ENCODE peak calls at places on chromosome 13, in six cellular contexts. C is mammary epithelial cell, J is fibroblast of lung, Y is astrocyte, M is SK-N-SH, A is GM23248. T is an unnamed sample.

GRCh38 chr13:94601446-94602431 is at the start of gene GPR180:
- DNase-seq in M (peak), Y (peak), C (peak), J (peak), A (peak), T (peak)

GRCh38 chr13:32581177-32581786 is 5.0 kb upstream of the PDS5B start:
- DNase-seq in A (peak), Y (peak), C (no peak), M (no peak), J (peak), T (no peak)

GRCh38 chr13:106263801-106264200 is 271.7 kb downstream of the EFNB2 start:
- DNase-seq in A (no peak), M (no peak), Y (peak), J (peak), C (no peak), T (no peak)

GRCh38 chr13:110132178-110132975 is 174.6 kb downstream of the COL4A1 start:
- DNase-seq in C (no peak), M (peak), J (peak), Y (no peak), A (peak), T (no peak)

GRCh38 chr13:89925107-89925506 is 1422.4 kb upstream of the MIR17HG start:
- DNase-seq in C (peak), Y (peak), J (peak), M (peak), A (peak), T (no peak)

GRCh38 chr13:65600702-65601101 is 1629.4 kb downstream of the PCDH9 start:
- DNase-seq in Y (peak), J (peak), A (peak), M (no peak), C (no peak), T (no peak)

GRCh38 chr13:91142572-91142971 is 204.9 kb upstream of the MIR17HG start:
- DNase-seq in M (no peak), Y (peak), J (peak), A (peak), C (peak), T (no peak)

GRCh38 chr13:39602614-39603366 is at the start of gene LHFPL6:
- DNase-seq in C (peak), M (peak), J (peak), A (peak), Y (peak), T (peak)

GRCh38 chr13:19089315-19089714 is 92.3 kb downstream of the TUBA3C start:
- DNase-seq in C (no peak), J (no peak), M (peak), A (no peak), Y (no peak), T (no peak)

GRCh38 chr13:74062933-74063332 is 71.3 kb downstream of the KLF12 start:
- DNase-seq in M (no peak), A (peak), C (no peak), Y (peak), J (peak), T (peak)

GRCh38 chr13:74066937-74067336 is 67.3 kb downstream of the KLF12 start:
- DNase-seq in M (no peak), A (no peak), Y (peak), C (no peak), J (peak), T (no peak)

GRCh38 chr13:74061939-74062595 is 72.1 kb downstream of the KLF12 start:
- DNase-seq in C (no peak), J (peak), A (peak), Y (peak), M (peak), T (no peak)

GRCh38 chr13:74064805-74065204 is 69.4 kb downstream of the KLF12 start:
- DNase-seq in M (no peak), C (no peak), A (no peak), J (peak), Y (no peak), T (no peak)

DNA sequence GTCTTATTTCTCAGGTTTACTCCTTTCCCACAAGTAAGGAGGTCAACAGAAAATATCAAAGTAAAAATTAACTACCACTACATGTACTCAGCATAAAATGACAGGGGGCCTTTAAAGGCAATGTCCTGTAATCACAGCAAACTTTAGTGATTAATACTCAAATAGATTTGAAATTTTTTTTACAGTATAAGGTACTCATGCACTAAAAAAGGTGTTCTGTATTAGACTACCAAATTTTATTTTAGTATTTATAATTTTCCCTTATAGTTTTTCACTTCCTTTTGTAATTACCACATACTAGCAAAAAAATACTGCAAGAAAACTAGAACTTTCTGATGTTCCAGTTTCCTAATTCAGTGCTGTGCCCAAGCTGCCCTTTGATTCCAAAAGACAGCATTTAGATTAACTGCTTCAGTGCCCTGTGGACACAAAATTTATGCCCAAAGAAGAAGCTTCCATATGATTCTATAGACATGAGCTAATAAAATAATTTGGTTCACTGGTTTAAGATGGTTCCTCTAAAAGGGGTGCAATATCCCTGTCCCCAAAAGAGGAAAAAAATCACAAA is 70.6 kb downstream of the KLF12 start:
- DNase-seq in A (no peak), J (no peak), Y (no peak), C (no peak), M (no peak), T (no peak)
- H3K9ac ChIP-seq in A (peak), J (no peak), Y (peak), C (no peak), M (no peak), T (no peak)

GRCh38 chr13:99086149-99086868 is 108.4 kb upstream of the DOCK9 start:
- DNase-seq in A (peak), C (peak), M (peak), Y (peak), J (peak), T (peak)
- H3K9ac ChIP-seq in A (peak), C (peak), M (peak), Y (peak), J (peak), T (no peak)

DNA sequence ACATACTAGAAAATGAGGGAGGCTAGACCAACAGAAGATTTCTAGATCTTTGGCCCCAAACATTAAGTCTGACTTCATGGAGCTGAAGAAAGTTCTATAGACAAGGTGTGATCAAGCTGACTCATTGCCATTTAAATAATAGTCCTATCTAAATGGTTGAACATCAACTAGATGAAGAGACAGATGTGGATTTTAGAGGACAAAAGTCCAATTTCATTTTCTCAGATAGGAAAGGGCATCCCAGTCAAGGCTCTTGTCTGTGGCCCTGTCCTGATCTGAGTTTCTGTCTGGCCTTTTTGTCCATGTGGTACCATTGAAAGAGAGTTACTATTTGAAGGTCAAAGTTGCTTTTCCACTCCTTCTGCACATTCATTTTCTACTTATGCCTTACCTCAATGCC is 74.6 kb downstream of the MBNL2 start:
- DNase-seq in Y (no peak), C (no peak), M (no peak), A (no peak), J (no peak), T (no peak)
- H3K9ac ChIP-seq in Y (peak), C (peak), M (peak), A (no peak), J (no peak), T (no peak)

GRCh38 chr13:42417624-42418023 is 145.7 kb downstream of the AKAP11 start:
- DNase-seq in M (no peak), J (no peak), A (no peak), C (no peak), Y (no peak), T (no peak)
- H3K9ac ChIP-seq in M (no peak), J (no peak), A (no peak), C (no peak), Y (no peak), T (no peak)

GRCh38 chr13:30736921-30737320 is 1.6 kb downstream of the ALOX5AP start:
- DNase-seq in Y (no peak), A (no peak), C (no peak), J (no peak), M (no peak), T (no peak)
- H3K9ac ChIP-seq in Y (no peak), A (no peak), C (no peak), J (no peak), M (no peak), T (no peak)

GRCh38 chr13:74886496-74886895 is 595.5 kb downstream of the TBC1D4 start:
- DNase-seq in C (peak), A (peak), J (peak), Y (peak), M (no peak), T (no peak)
- H3K9ac ChIP-seq in C (no peak), A (no peak), J (no peak), Y (no peak), M (no peak), T (no peak)

DNA sequence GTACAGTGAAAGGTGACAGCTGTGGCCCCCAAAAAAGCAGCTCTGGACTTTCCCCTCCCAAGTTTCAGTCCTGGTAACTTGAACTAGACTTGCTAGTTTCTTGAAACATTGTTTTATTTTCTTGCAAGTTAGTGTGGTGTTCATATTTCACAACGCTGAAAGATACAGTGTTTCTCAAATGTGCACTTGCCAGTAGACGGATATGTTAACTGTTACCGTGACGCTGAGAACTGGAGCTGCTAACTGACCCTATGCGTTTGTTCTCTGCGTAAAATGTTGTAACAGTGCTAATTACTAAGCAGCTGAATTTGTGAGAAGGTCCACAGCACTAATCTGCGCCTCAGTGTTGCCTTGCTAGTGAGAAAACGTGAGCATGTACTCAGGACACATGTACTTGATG is 79.6 kb downstream of the GGACT start:
- DNase-seq in C (no peak), Y (no peak), J (no peak), A (no peak), M (no peak), T (no peak)
- H3K9ac ChIP-seq in C (no peak), Y (no peak), J (no peak), A (no peak), M (no peak), T (no peak)

DNA sequence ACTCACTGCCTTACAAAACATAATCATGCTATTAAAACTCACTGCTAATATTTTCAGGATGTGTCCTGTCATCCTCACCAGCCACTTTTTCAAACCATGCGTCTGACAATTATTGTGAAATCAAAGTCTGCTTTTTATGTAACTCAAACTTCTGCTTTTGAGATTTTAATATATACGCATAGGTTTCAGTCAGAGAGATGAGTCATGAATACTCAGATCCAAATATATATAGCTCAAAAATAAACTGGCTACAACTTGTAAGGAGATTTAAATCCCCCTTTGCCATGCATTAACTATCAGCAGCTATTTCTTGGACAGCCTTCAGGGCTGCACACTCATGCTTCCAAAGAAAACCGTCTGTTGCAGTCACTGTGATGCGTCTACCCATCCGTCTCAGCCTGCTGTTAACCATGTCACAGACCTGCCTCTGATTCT is 34.0 kb upstream of the SGCG start:
- DNase-seq in J (no peak), C (no peak), A (peak), Y (no peak), M (no peak), T (no peak)
- H3K9ac ChIP-seq in J (no peak), C (no peak), A (no peak), Y (no peak), M (no peak), T (no peak)

T was measured in kidney.